ENCODE peak calls at places on chromosome 9, in five cellular contexts. J is CD4-positive, alpha-beta T cell; S is Karpas-422; K is A549; R is CD8-positive, alpha-beta memory T cell. Q is an unnamed sample. For H3K9me3, the result is how much of the 10 kb centered on the place peaks cover.

GRCh38 chr9:6901179-6901578 is 143.4 kb downstream of the KDM4C start:
- DNase-seq in K (no peak), R (no peak), J (no peak), S (no peak), Q (no peak)

GRCh38 chr9:16726718-16727451 is 143.6 kb downstream of the BNC2 start:
- DNase-seq in R (no peak), S (no peak), K (peak), J (no peak), Q (peak)

GRCh38 chr9:110575169-110575568 is 4.4 kb downstream of the SVEP1 start:
- DNase-seq in R (no peak), K (no peak), J (no peak), S (no peak), Q (peak)

GRCh38 chr9:83937861-83938455 is 16.7 kb upstream of the KIF27 start:
- DNase-seq in S (peak), J (no peak), K (peak), R (peak), Q (no peak)

GRCh38 chr9:124216474-124217176 is 41.1 kb upstream of the NEK6 start:
- DNase-seq in K (no peak), R (peak), J (no peak), S (peak), Q (peak)

GRCh38 chr9:100669968-100670367 is 92.1 kb downstream of the CAVIN4 start:
- DNase-seq in J (no peak), K (no peak), S (no peak), R (no peak), Q (no peak)

GRCh38 chr9:26033346-26033745 is 355.1 kb upstream of the TUSC1 start:
- DNase-seq in R (no peak), S (no peak), J (no peak), K (no peak), Q (no peak)

GRCh38 chr9:96856363-96857286 is 2.3 kb upstream of the ZNF782 start:
- DNase-seq in R (peak), J (peak), K (no peak), S (peak), Q (peak)

GRCh38 chr9:113331780-113332179 is 8.3 kb downstream of the WDR31 start:
- DNase-seq in S (no peak), K (no peak), R (no peak), J (no peak), Q (no peak)

GRCh38 chr9:133109931-133110650 is 10.9 kb downstream of the RALGDS start:
- DNase-seq in R (no peak), J (peak), S (no peak), K (no peak), Q (peak)

GRCh38 chr9:37988041-37988440 is 81.0 kb downstream of the SHB start:
- DNase-seq in S (no peak), R (no peak), K (no peak), J (no peak), Q (no peak)

GRCh38 chr9:120480707-120481106 is 99.3 kb downstream of the CDK5RAP2 start:
- DNase-seq in S (no peak), R (no peak), K (no peak), J (no peak), Q (no peak)

GRCh38 chr9:133064241-133065069 is 2.7 kb downstream of the CEL start:
- DNase-seq in R (no peak), J (no peak), S (no peak), K (no peak), Q (no peak)

GRCh38 chr9:130482463-130482862 is 37.7 kb downstream of the ASS1 start:
- DNase-seq in K (no peak), R (no peak), J (no peak), S (no peak), Q (no peak)

GRCh38 chr9:127897194-127897692 is 2.2 kb downstream of the ST6GALNAC6 start:
- DNase-seq in S (peak), K (peak), J (no peak), R (no peak), Q (peak)

GRCh38 chr9:127199001-127199791 is 65.4 kb upstream of the GARNL3 start:
- DNase-seq in R (peak), J (peak), S (peak), K (peak), Q (peak)

GRCh38 chr9:129828969-129829368 is 5.0 kb upstream of the TOR1A start:
- DNase-seq in S (no peak), K (no peak), R (no peak), J (no peak), Q (no peak)

GRCh38 chr9:12065050-12065449 is 628.1 kb upstream of the TYRP1 start:
- DNase-seq in J (no peak), K (no peak), R (no peak), S (no peak), Q (no peak)

GRCh38 chr9:12069366-12069765 is 623.8 kb upstream of the TYRP1 start:
- DNase-seq in R (no peak), J (no peak), S (no peak), K (no peak), Q (no peak)
- H3K9me3 ChIP-seq in R (under half), J (under half), S (under half), K (under half), Q (under half)

GRCh38 chr9:86057491-86057890 is 41.9 kb downstream of the GOLM1 start:
- DNase-seq in J (no peak), R (no peak), S (no peak), K (no peak), Q (no peak)

GRCh38 chr9:86062845-86063693 is 36.3 kb downstream of the GOLM1 start:
- DNase-seq in K (no peak), J (no peak), R (no peak), S (no peak), Q (no peak)

GRCh38 chr9:86064220-86064619 is 35.1 kb downstream of the GOLM1 start:
- DNase-seq in K (no peak), S (no peak), J (no peak), R (no peak), Q (no peak)

DNA sequence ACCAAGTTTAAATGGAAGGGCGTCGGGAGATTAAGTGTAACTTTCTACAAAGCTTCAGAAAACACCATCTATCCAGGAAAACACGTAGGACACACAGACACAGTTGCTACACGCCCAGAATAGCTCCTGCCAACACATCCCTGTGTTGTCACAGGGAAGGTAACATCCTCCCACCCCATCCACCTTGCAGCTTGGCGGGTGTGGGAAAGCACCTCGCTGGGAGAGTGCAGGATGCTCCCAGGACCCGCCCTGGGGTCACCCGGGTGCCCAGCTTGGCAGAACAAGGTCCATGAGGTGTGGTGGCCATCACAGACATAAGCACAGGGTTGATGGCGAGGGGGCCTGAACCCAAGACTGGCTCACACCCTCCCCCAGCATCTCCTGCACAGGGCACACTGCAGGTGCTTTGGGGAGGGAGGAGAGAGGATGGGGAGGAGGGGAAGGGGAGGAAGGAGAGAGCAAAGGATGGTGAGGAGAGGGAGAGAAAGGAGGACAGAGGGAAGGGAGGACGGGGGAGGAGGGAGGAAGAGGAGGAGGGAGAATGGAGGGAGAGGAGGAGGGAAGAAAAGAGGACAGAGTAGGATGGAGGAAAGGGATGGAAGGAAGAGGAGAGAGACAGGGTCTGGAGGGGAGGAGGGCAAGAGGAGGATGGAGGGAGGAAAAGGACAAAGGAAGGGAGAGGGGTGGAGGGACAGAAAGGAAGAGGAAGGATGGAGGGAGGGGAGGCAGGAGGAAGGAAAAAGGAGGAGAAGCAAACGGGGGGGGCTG is 37.2 kb downstream of the GOLM1 start:
- DNase-seq in R (no peak), J (no peak), S (no peak), K (no peak), Q (no peak)
- H3K27ac ChIP-seq in R (no peak), J (no peak), S (no peak), K (no peak), Q (no peak)

GRCh38 chr9:11966804-11967203 is 726.4 kb upstream of the TYRP1 start:
- DNase-seq in R (no peak), S (no peak), K (no peak), J (no peak), Q (peak)
- H3K9me3 ChIP-seq in R (under half), S (under half), K (under half), J (under half), Q (under half)

GRCh38 chr9:1647776-1648175 is 367.4 kb upstream of the SMARCA2 start:
- DNase-seq in K (no peak), S (no peak), R (no peak), J (no peak), Q (no peak)
- H3K27ac ChIP-seq in K (no peak), S (no peak), R (no peak), J (no peak), Q (no peak)

GRCh38 chr9:102569436-102569835 is 425.7 kb upstream of the CYLC2 start:
- DNase-seq in J (no peak), R (no peak), S (no peak), K (no peak), Q (no peak)
- H3K9me3 ChIP-seq in J (under half), R (under half), S (under half), K (under half), Q (under half)

GRCh38 chr9:137971477-137972138 is 94.0 kb downstream of the CACNA1B start:
- DNase-seq in R (no peak), K (no peak), S (no peak), J (no peak), Q (peak)

GRCh38 chr9:137972355-137972987 is 94.9 kb downstream of the CACNA1B start:
- DNase-seq in S (no peak), R (no peak), K (no peak), J (no peak), Q (no peak)

GRCh38 chr9:137969685-137970084 is 92.1 kb downstream of the CACNA1B start:
- DNase-seq in J (no peak), R (no peak), K (no peak), S (no peak), Q (peak)

GRCh38 chr9:137970098-137970497 is 92.5 kb downstream of the CACNA1B start:
- DNase-seq in S (no peak), K (no peak), J (no peak), R (no peak), Q (no peak)

DNA sequence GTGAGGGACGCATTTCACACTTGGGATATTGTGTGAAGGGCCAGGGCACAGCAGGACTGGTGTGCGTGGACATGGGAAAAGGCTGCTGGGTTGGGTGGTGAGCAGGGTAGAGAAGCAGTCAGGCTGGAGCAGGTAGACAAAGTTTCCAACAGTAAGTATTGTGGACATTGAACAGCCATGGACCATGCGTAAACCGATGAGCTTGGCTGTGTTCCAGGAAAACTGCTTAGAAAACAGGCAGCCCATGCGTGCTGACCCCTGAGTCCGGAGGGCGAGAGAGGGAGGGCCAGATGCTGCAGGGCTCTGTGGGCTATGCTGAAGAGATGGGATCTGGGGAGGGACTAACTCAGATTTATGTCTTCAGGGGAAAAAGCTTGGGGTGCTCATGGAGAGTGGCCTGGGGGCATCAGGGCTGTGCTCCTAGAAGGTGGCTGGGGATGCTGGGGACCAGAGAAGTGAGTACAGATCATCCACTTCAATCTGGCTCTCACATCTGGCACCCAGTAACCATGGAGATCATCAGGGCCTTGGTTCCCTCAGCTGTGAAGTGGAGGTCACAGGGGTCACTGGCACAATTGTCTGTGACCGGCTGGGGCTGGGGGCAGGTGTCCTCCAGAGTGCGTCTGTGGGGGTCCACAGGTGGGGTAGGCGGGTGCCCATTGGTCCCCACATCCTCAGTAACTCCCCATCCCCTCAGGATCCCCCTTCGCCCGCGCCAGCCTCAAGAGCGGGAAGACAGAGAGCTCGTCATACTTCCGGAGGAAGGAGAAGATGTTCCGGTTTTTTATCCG is 93.3 kb downstream of the CACNA1B start:
- DNase-seq in S (no peak), R (no peak), J (no peak), K (no peak), Q (peak)
- H3K27ac ChIP-seq in S (no peak), R (no peak), J (no peak), K (no peak), Q (no peak)

Q was measured in right cardiac atrium.